ENCODE peak calls at places on chromosomes 11 and 22, in six cellular contexts. X, M, Q, G, A and F are unnamed samples.

GRCh38 chr11:68841718-68842426 is at the start of gene CPT1A:
- DNase-seq in Q (peak), X (peak), G (peak), M (peak), A (peak), F (peak)

GRCh38 chr11:108558222-108558621 is 35.3 kb downstream of the EXPH5 start:
- DNase-seq in M (no peak), Q (no peak), G (no peak), A (no peak), X (no peak), F (no peak)

GRCh38 chr11:61028135-61028729 is 56.8 kb downstream of the CD6 start:
- DNase-seq in G (no peak), A (no peak), X (no peak), M (no peak), Q (no peak), F (no peak)

GRCh38 chr11:134142536-134142935 is 73.7 kb downstream of the JAM3 start:
- DNase-seq in G (no peak), X (peak), Q (no peak), A (no peak), M (no peak), F (no peak)

GRCh38 chr11:75955443-75955842 is 140.4 kb downstream of the UVRAG start:
- DNase-seq in M (no peak), A (no peak), Q (no peak), G (no peak), X (no peak), F (no peak)

GRCh38 chr11:15969701-15970329 is 386.5 kb downstream of the SOX6 start:
- DNase-seq in Q (no peak), M (no peak), X (peak), A (no peak), G (no peak), F (no peak)

GRCh38 chr22:19998232-19998951 is 18.2 kb downstream of the ARVCF start:
- DNase-seq in M (no peak), A (no peak), X (no peak), G (peak), Q (no peak), F (no peak)

GRCh38 chr22:49531533-49531895 is 296.2 kb downstream of the BRD1 start:
- DNase-seq in M (no peak), Q (no peak), X (no peak), A (no peak), G (no peak), F (no peak)

GRCh38 chr22:19181786-19182471 is 3.4 kb upstream of the SLC25A1 start:
- DNase-seq in Q (no peak), G (peak), A (no peak), X (no peak), M (no peak), F (no peak)

GRCh38 chr22:19890502-19891349 is 36.1 kb upstream of the GNB1L start:
- DNase-seq in A (no peak), M (no peak), X (no peak), Q (no peak), G (no peak), F (no peak)

GRCh38 chr11:126363706-126364245 is 8.3 kb downstream of the ST3GAL4 start:
- DNase-seq in A (peak), Q (no peak), M (no peak), X (no peak), G (no peak), F (no peak)

GRCh38 chr11:61776561-61777075 is 15.8 kb downstream of the TMEM258 start:
- DNase-seq in X (peak), M (peak), G (peak), A (peak), Q (peak), F (peak)

GRCh38 chr11:68998390-68998911 is 14.6 kb downstream of the MRGPRF start:
- DNase-seq in A (peak), Q (no peak), G (peak), X (peak), M (peak), F (no peak)

GRCh38 chr22:48973694-48974041 is 854.0 kb downstream of the BRD1 start:
- DNase-seq in G (no peak), Q (no peak), M (no peak), X (no peak), A (no peak), F (no peak)

GRCh38 chr11:113289341-113290187 is 24.8 kb upstream of the TTC12 start:
- DNase-seq in G (peak), M (peak), Q (peak), A (peak), X (peak), F (peak)

GRCh38 chr11:117696489-117696888 is 100.5 kb downstream of the DSCAML1 start:
- DNase-seq in A (no peak), Q (no peak), M (no peak), G (no peak), X (no peak), F (no peak)

GRCh38 chr11:22192642-22193347 is at the start of gene ANO5:
- DNase-seq in X (no peak), M (peak), A (peak), Q (peak), G (peak), F (peak)

GRCh38 chr11:19633276-19633675 is 79.4 kb upstream of the NAV2 start:
- DNase-seq in A (peak), X (peak), G (peak), M (no peak), Q (no peak), F (no peak)

GRCh38 chr11:118511576-118511975 is 15.7 kb upstream of the TTC36 start:
- DNase-seq in Q (no peak), X (no peak), A (no peak), G (no peak), M (no peak), F (no peak)

GRCh38 chr22:43113516-43114251 is 3.1 kb downstream of the BIK start:
- DNase-seq in X (no peak), M (no peak), A (no peak), G (no peak), Q (no peak), F (no peak)

DNA sequence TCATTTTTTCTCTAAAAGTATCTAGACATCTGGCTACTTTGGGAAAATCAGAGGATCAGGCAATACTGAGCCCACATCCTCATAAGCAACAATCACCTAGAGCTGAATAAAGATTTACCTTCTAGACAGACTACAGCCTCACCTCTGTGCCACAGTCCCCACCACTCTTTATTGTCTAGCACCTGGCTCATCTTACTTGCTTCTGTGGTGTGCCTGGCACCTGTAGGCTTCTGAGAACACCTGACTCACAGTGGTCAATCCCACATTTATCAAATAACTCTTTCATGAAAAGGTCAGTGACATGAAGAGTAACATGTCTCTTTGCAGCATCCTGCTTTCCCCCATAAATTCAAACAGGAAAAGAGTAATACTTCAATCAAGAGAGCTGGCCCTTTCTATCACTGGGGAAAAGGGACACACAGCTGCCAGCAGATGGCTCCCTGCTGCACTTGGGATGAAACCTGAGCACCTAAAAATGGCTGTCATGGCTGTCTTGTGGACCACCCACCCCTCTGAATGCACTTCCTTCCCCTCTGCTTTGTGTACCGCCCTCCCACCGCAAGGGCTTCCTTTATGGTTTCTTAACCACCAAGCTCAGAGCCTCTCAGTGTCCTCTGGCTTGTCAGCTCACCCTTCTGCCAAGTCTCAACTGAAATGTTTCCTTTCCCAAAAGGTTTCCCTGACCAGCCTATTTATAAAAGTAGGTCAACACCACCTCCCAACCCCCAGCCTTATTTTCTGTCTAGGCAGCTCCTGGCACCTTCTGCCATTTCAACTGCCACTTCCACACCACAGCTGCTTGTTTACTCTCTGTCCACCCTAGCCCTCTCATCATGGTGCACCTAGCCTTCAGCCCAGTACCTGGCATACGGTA is 9.3 kb downstream of the TFIP11 start:
- DNase-seq in X (peak), G (no peak), A (no peak), Q (peak), M (peak), F (no peak)
- TF ChIP-seq CTCF in X (peak), G (peak), A (peak), Q (no peak), M (no peak), F (peak)

GRCh38 chr22:27603111-27603822 is 198.3 kb downstream of the MN1 start:
- DNase-seq in X (no peak), A (no peak), M (no peak), G (no peak), Q (no peak), F (no peak)
- TF ChIP-seq CTCF in X (peak), A (no peak), M (no peak), G (no peak), Q (no peak), F (no peak)

DNA sequence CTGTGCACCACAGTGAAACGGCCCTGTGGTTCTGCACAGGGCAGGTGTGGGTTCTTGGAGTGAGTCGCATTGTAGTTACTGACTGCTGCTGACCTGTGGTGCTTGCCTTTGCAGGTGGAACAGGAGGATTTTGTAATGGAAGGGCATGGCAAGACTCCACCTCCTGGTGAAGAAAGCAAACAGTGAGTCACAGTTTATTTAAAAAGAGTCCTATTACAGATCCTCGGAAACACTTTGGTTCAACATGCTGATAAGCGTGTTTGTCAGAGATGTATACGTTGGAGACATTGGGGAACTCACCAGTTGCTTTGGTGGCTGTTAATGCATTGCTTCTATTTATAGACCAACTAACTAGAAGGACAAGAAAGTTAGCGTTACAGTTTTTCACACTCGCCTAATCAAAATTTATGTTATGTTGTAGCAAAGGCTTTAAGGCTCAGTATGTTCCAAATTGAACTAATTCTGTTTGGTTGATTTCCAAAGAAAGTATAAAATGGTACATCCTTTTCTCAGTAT is 21.7 kb upstream of the TNRC6B start:
- DNase-seq in X (peak), G (peak), Q (no peak), M (peak), A (no peak), F (no peak)
- TF ChIP-seq CTCF in X (peak), G (peak), Q (no peak), M (peak), A (peak), F (no peak)

DNA sequence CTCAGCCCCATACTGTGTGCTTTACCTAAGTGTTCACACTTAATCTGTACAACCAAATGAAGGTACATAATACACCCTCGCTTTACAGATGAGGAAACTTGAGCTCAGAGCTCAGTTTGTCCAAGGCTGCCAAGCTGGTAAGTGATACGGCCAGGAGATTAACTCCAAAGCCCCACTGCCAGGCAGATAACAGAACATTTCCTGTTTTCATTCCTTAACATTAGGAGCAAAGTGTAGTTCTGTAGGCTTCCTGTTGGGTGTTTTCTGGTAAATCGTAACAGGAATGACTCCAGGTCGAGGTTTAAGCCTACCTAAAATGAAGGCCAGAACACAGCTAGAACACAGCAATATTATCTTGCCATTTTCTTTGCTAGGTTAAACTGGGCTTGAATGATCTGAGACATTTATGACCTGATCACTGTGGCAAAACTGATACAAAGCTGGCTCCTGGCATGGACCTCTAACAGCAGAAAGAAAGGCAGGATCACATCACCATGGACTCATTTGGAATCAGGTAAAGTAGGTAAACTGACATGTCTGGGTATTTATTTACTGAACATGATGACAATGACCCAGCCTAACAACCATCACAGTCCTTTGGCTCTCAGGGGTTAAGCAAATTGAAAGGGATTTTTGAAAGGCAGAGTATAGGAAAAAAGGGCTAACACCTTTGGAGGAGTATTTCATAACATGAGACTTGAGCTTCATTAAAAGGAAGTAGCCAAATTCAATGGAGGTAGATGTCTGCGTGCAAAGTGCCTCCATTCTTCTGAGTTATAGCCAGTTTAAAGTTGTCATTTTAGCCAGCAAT is 3.9 kb upstream of the NUP50 start:
- DNase-seq in M (peak), A (no peak), X (no peak), Q (peak), G (no peak), F (no peak)
- TF ChIP-seq CTCF in M (no peak), A (peak), X (no peak), Q (no peak), G (no peak), F (no peak)

DNA sequence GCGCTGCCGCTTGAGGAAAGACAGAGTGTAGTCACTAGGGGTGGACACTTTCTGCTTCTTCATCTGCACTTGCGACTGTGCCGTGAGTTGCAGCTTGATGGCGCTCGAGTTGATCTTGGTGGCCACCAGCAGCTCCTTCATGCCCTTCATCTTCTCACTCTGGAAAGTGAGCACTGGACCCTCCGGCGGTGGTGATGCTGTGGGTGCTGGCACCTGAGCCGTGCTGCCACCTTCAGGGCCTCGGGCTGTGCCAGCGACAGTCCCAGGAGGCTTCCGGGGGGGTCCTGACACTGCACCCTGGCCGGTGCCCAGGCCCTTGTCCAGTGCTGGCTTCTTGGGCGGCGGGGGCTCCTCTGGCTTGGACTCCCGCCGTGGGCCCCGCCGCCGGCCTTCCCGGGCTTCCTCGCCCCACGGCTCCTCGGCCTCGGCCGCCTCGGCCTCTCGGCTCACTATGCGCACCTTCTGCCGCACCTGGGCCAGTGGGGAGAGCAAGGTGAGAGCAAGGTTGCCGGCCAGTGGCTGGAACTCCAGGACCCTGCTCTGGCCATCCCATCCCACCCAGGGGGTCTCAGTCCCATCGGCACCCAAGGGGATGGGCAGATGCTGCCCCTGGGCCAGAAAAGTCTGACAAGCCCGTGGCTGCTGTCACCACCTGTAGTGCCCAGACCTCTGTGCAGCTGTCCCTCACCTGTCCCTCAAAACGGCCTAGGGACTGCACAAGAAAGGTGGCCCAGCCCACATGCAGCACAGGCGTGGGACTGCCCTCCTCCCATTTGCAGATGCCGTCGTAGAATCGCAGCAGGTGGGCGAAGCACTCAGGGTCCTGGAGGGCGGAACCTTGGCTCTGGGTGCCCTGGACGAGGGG is 1.6 kb upstream of the MAP4K2 start:
- DNase-seq in A (no peak), Q (no peak), M (no peak), X (no peak), G (peak), F (no peak)
- TF ChIP-seq CTCF in A (no peak), Q (no peak), M (no peak), X (no peak), G (no peak), F (no peak)

DNA sequence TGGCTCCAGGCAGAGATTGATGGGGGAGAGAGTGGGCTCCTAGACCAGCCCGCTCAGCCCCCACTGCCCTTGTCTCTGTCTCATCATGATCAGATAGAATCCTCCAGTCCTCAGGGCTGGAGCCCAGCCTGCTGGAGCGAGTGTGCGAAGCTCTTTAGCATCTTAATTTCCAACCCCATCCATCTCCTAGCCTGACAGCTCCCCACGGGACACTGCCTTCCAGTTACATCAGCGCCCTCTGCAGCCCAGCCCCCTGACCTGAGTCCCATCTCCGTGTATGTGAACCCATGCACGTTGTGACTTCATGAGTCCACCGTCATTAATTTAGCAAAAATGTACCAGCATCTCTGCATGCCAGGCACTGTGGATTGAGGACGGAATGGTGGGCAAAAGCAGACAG is 2.1 kb downstream of the P2RX3 start:
- DNase-seq in G (peak), Q (peak), M (no peak), A (no peak), X (no peak), F (no peak)
- TF ChIP-seq CTCF in G (peak), Q (no peak), M (no peak), A (no peak), X (no peak), F (peak)

GRCh38 chr11:9732453-9732852 is 68.6 kb downstream of the SWAP70 start:
- DNase-seq in A (no peak), M (no peak), Q (no peak), X (no peak), G (no peak), F (no peak)

GRCh38 chr11:9733212-9733611 is 69.3 kb downstream of the SWAP70 start:
- DNase-seq in A (no peak), G (no peak), M (no peak), X (no peak), Q (no peak), F (no peak)

GRCh38 chr11:9726313-9727022 is 62.6 kb downstream of the SWAP70 start:
- DNase-seq in Q (no peak), G (peak), A (no peak), M (no peak), X (peak), F (no peak)

GRCh38 chr11:9731256-9731655 is 67.4 kb downstream of the SWAP70 start:
- DNase-seq in M (no peak), Q (no peak), G (no peak), A (no peak), X (no peak), F (no peak)

DNA sequence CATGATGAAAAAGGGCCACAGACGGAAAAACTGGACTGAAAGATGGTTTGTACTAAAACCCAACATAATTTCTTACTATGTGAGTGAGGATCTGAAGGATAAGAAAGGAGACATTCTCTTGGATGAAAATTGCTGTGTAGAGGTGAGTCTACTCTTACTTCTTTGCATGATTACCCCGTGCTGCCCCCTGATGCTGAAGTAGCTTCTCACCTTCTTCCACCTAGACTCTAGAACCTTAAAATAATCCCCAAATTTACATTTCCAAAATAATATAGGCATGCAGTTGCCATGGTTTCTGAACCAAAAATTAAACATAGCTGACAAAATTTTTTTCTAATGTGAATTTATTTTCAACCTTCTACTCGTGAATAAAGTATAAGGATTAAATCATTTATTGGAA is 64.2 kb downstream of the SWAP70 start:
- DNase-seq in G (no peak), M (no peak), X (no peak), Q (no peak), A (no peak), F (no peak)
- TF ChIP-seq CTCF in G (no peak), M (no peak), X (no peak), Q (no peak), A (no peak), F (no peak)

GRCh38 chr22:31750365-31751284 is 693 bp upstream of the PRR14L start:
- DNase-seq in A (no peak), Q (no peak), X (no peak), M (peak), G (no peak), F (no peak)

GRCh38 chr22:31752096-31752847 is 1.5 kb upstream of the DEPDC5 start:
- DNase-seq in X (no peak), Q (no peak), M (no peak), G (no peak), A (no peak), F (no peak)

GRCh38 chr22:31753634-31754471 is at the start of gene DEPDC5:
- DNase-seq in M (peak), A (peak), G (peak), X (peak), Q (peak), F (peak)

GRCh38 chr22:31754813-31755212 is 994 bp downstream of the DEPDC5 start:
- DNase-seq in A (no peak), G (no peak), X (peak), M (no peak), Q (no peak), F (no peak)

GRCh38 chr22:31753005-31753633 is 700 bp upstream of the DEPDC5 start:
- DNase-seq in X (peak), Q (peak), M (peak), G (peak), A (peak), F (no peak)
- TF ChIP-seq CTCF in X (no peak), Q (no peak), M (no peak), G (no peak), A (no peak), F (no peak)